ENCODE peak calls at places on chromosomes 3 and 15, in eight cellular contexts. L is CD4-positive, CD25-positive, alpha-beta regulatory T cell; R is Caki2; A is Panc1; E is ELR; I is KBM-7; U is NCI-H2171 treated with DMSO at 0.1 percent for 48 hours; T is brain microvascular endothelial cell. N is an unnamed sample.
A peak's percentile ranks its signal among the peaks of the same experiment; 100 is the strongest.

GRCh38 chr15:56369234-56369633 is 4.0 kb downstream of the TEX9 start:
- DNase-seq in L (no peak), R (peak; percentile 53), A (no peak), E (no peak), I (no peak), U (peak; percentile 66), T (no peak), N (no peak)

GRCh38 chr3:188164248-188164687 is 10.3 kb downstream of the LPP start:
- DNase-seq in L (peak; percentile 59), R (peak; percentile 76), A (no peak), E (no peak), I (peak; percentile 16), U (no peak), T (no peak), N (no peak)

GRCh38 chr15:71761649-71762048 is 48.7 kb upstream of the NR2E3 start:
- DNase-seq in L (no peak), R (peak; percentile 78), A (no peak), E (peak; percentile 97), I (no peak), U (no peak), T (peak; percentile 74), N (peak; percentile 71)

GRCh38 chr15:101489236-101489632 is 273 bp downstream of the PCSK6 start:
- DNase-seq in L (peak; percentile 30), R (peak; percentile 14), A (no peak), E (no peak), I (peak; percentile 30), U (peak; percentile 25), T (no peak), N (no peak)

GRCh38 chr3:138180375-138181029 is 5.8 kb upstream of the DBR1 start:
- DNase-seq in L (peak; percentile 60), R (peak; percentile 27), A (no peak), E (peak; percentile 61), I (peak; percentile 51), U (peak; percentile 73), T (peak; percentile 57), N (no peak)

GRCh38 chr15:66846031-66846430 is 144.0 kb downstream of the SMAD6 start:
- DNase-seq in L (no peak), R (no peak), A (no peak), E (no peak), I (no peak), U (no peak), T (no peak), N (no peak)

GRCh38 chr3:44468572-44469520 is 8.6 kb downstream of the ZNF445 start:
- DNase-seq in L (no peak), R (no peak), A (no peak), E (peak; percentile 43), I (no peak), U (no peak), T (peak; percentile 63), N (no peak)

GRCh38 chr3:16132926-16133325 is 41.6 kb upstream of the GALNT15 start:
- DNase-seq in L (no peak), R (no peak), A (no peak), E (no peak), I (no peak), U (peak; percentile 91), T (no peak), N (no peak)

GRCh38 chr3:188916934-188917391 is 254.8 kb upstream of the TPRG1 start:
- DNase-seq in L (peak; percentile 91), R (no peak), A (no peak), E (peak; percentile 7), I (no peak), U (no peak), T (no peak), N (no peak)

GRCh38 chr15:87739866-87740265 is 516.7 kb downstream of the NTRK3 start:
- DNase-seq in L (no peak), R (no peak), A (no peak), E (no peak), I (no peak), U (no peak), T (no peak), N (no peak)

GRCh38 chr15:94909510-94909909 is 678.1 kb downstream of the MCTP2 start:
- DNase-seq in L (no peak), R (no peak), A (no peak), E (no peak), I (no peak), U (no peak), T (no peak), N (no peak)

GRCh38 chr3:177633671-177634207 is 436.5 kb upstream of the TBL1XR1 start:
- DNase-seq in L (no peak), R (peak; percentile 53), A (no peak), E (peak; percentile 35), I (no peak), U (no peak), T (peak; percentile 68), N (no peak)

GRCh38 chr3:58111513-58112184 is 99.1 kb downstream of the DNASE1L3 start:
- DNase-seq in L (peak; percentile 38), R (no peak), A (no peak), E (no peak), I (no peak), U (no peak), T (no peak), N (no peak)

GRCh38 chr3:119899178-119899511 is 117.2 kb downstream of the NR1I2 start:
- DNase-seq in L (no peak), R (no peak), A (no peak), E (no peak), I (no peak), U (no peak), T (no peak), N (no peak)

GRCh38 chr3:139261754-139262632 is 81.8 kb upstream of the MRPS22 start:
- DNase-seq in L (no peak), R (no peak), A (no peak), E (no peak), I (no peak), U (no peak), T (no peak), N (no peak)

GRCh38 chr3:170494766-170495165 is 76.1 kb downstream of the CLDN11 start:
- DNase-seq in L (no peak), R (no peak), A (no peak), E (no peak), I (no peak), U (no peak), T (no peak), N (no peak)

GRCh38 chr3:140391041-140391440 is 286.8 kb upstream of the TRIM42 start:
- DNase-seq in L (no peak), R (peak; percentile 56), A (no peak), E (no peak), I (no peak), U (peak; percentile 50), T (no peak), N (no peak)

GRCh38 chr3:53196575-53197407 is 35.8 kb downstream of the PRKCD start:
- DNase-seq in L (peak; percentile 50), R (no peak), A (no peak), E (peak; percentile 39), I (peak; percentile 95), U (no peak), T (peak; percentile 82), N (no peak)

GRCh38 chr15:25717116-25717755 is 145.9 kb downstream of the ATP10A start:
- DNase-seq in L (no peak), R (no peak), A (no peak), E (no peak), I (no peak), U (no peak), T (peak; percentile 10), N (no peak)

GRCh38 chr3:197736491-197737318 is at the start of gene RUBCN:
- DNase-seq in L (peak; percentile 98), R (peak; percentile 94), A (no peak), E (peak; percentile 97), I (peak; percentile 97), U (peak; percentile 96), T (peak; percentile 89), N (peak; percentile 41)

GRCh38 chr3:2099779-2100191 is 1.1 kb downstream of the CNTN4 start:
- DNase-seq in L (no peak), R (no peak), A (no peak), E (no peak), I (no peak), U (no peak), T (no peak), N (no peak)

GRCh38 chr15:70488002-70488605 is 275.3 kb downstream of the UACA start:
- DNase-seq in L (peak; percentile 75), R (peak; percentile 59), A (no peak), E (peak; percentile 67), I (peak; percentile 93), U (peak; percentile 54), T (peak; percentile 71), N (no peak)

GRCh38 chr15:29870495-29871151 is 48.4 kb upstream of the TJP1 start:
- DNase-seq in L (no peak), R (no peak), A (no peak), E (no peak), I (no peak), U (peak; percentile 34), T (no peak), N (no peak)

GRCh38 chr3:194139085-194139976 is 3.4 kb downstream of the HES1 start:
- DNase-seq in L (no peak), R (peak; percentile 76), A (no peak), E (peak; percentile 55), I (peak; percentile 84), U (peak; percentile 61), T (peak; percentile 67), N (no peak)

GRCh38 chr3:177437513-177438337 is 240.4 kb upstream of the TBL1XR1 start:
- DNase-seq in L (no peak), R (no peak), A (no peak), E (no peak), I (no peak), U (no peak), T (no peak), N (no peak)

GRCh38 chr3:155416500-155417118 is 123.1 kb upstream of the STRIT1 start:
- DNase-seq in L (no peak), R (peak; percentile 26), A (peak; percentile 8), E (peak; percentile 93), I (no peak), U (no peak), T (peak; percentile 46), N (peak; percentile 89)

GRCh38 chr3:189652042-189652441 is 20.9 kb downstream of the TP63 start:
- DNase-seq in L (no peak), R (peak; percentile 7), A (no peak), E (peak; percentile 40), I (peak; percentile 15), U (no peak), T (peak; percentile 14), N (no peak)

GRCh38 chr3:69983546-69984265 is 15.8 kb upstream of the SAMMSON start:
- DNase-seq in L (no peak), R (no peak), A (no peak), E (no peak), I (no peak), U (no peak), T (no peak), N (no peak)

GRCh38 chr3:106829206-106829605 is 548.0 kb upstream of the CCDC54 start:
- DNase-seq in L (no peak), R (no peak), A (no peak), E (peak; percentile 37), I (no peak), U (no peak), T (no peak), N (no peak)

GRCh38 chr3:21562225-21562624 is 188.8 kb downstream of the ZNF385D start:
- DNase-seq in L (no peak), R (no peak), A (no peak), E (no peak), I (no peak), U (no peak), T (no peak), N (no peak)

N was measured in keratinocyte.